ENCODE peak calls at places on chromosomes 4 and X, in ten cellular contexts. Q is mammary epithelial cell; A is left ventricle myocardium inferior; E is tibial artery; C is CD8-positive, alpha-beta T cell; U is PC-3; W is lung; B is heart left ventricle; J is fibroblast of lung; P is A549. I is an unnamed sample.

GRCh38 chr4:111989817-111990216 is 155.4 kb upstream of the FAM241A start:
- DNase-seq in Q (no peak), A (no peak), E (no peak), C (no peak), U (no peak), W (no peak), B (no peak), J (no peak), P (no peak), I (no peak)

GRCh38 chr4:163548481-163549243 is 54.2 kb downstream of the TMA16 start:
- DNase-seq in Q (peak; percentile 29), A (no peak), E (no peak), C (no peak), U (peak; percentile 65), W (no peak), B (no peak), J (peak; percentile 78), P (peak; percentile 32), I (no peak)

GRCh38 chr4:85243857-85244256 is 231.1 kb upstream of the ARHGAP24 start:
- DNase-seq in Q (peak; percentile 2), A (no peak), E (no peak), C (no peak), U (peak; percentile 3), W (no peak), B (no peak), J (no peak), P (no peak), I (no peak)

GRCh38 chrX:120291211-120291610 is 20.1 kb downstream of the TMEM255A start:
- DNase-seq in Q (no peak), A (no peak), E (no peak), C (no peak), U (no peak), W (no peak), B (no peak), J (no peak), P (no peak), I (no peak)

GRCh38 chrX:19954707-19955106 is 36.2 kb downstream of the BCLAF3 start:
- DNase-seq in Q (no peak), A (no peak), E (no peak), C (no peak), U (no peak), W (no peak), B (no peak), J (peak; percentile 18), P (no peak), I (no peak)

GRCh38 chr4:6692806-6693205 is 872 bp upstream of the S100P start:
- DNase-seq in Q (peak; percentile 21), A (no peak), E (no peak), C (no peak), U (peak; percentile 72), W (no peak), B (no peak), J (peak; percentile 54), P (no peak), I (no peak)

GRCh38 chr4:6322761-6323566 is 53.3 kb downstream of the WFS1 start:
- DNase-seq in Q (no peak), A (no peak), E (no peak), C (no peak), U (no peak), W (no peak), B (peak; percentile 55), J (no peak), P (no peak), I (no peak)

GRCh38 chr4:17174751-17175150 is 276.3 kb upstream of the LDB2 start:
- DNase-seq in Q (no peak), A (no peak), E (no peak), C (no peak), U (no peak), W (no peak), B (no peak), J (no peak), P (no peak), I (no peak)

GRCh38 chrX:46374371-46374770 is 170.8 kb downstream of the ZNF674 start:
- DNase-seq in Q (no peak), A (no peak), E (no peak), C (no peak), U (no peak), W (no peak), B (no peak), J (no peak), P (no peak), I (no peak)

GRCh38 chr4:161664740-161665139 is 499.1 kb downstream of the FSTL5 start:
- DNase-seq in Q (no peak), A (no peak), E (no peak), C (no peak), U (no peak), W (no peak), B (no peak), J (no peak), P (no peak), I (no peak)
- H3K4me3 ChIP-seq in Q (no peak overlapping the region), A (no peak overlapping the region), E (no peak overlapping the region), C (no peak overlapping the region), U (no peak overlapping the region), W (no peak overlapping the region), B (no peak overlapping the region), J (no peak overlapping the region), P (no peak overlapping the region), I (no peak overlapping the region)

GRCh38 chr4:37666625-37667071 is 19.5 kb downstream of the RELL1 start:
- DNase-seq in Q (peak; percentile 92), A (no peak), E (peak; percentile 78), C (no peak), U (peak; percentile 84), W (peak; percentile 56), B (no peak), J (peak; percentile 84), P (peak; percentile 55), I (peak; percentile 83)
- TF ChIP-seq CTCF in Q (peak; percentile 21), A (peak; percentile 28), E (no peak), C (no peak), U (peak; percentile 16), W (no peak), B (peak; percentile 15), J (no peak), P (no peak), I (no peak)

GRCh38 chr4:137627938-137628460 is 95.7 kb upstream of the PCDH18 start:
- DNase-seq in Q (no peak), A (no peak), E (no peak), C (no peak), U (peak; percentile 38), W (no peak), B (no peak), J (no peak), P (no peak), I (no peak)

GRCh38 chr4:137621056-137621455 is 88.8 kb upstream of the PCDH18 start:
- DNase-seq in Q (no peak), A (no peak), E (no peak), C (no peak), U (no peak), W (no peak), B (no peak), J (no peak), P (no peak), I (no peak)

DNA sequence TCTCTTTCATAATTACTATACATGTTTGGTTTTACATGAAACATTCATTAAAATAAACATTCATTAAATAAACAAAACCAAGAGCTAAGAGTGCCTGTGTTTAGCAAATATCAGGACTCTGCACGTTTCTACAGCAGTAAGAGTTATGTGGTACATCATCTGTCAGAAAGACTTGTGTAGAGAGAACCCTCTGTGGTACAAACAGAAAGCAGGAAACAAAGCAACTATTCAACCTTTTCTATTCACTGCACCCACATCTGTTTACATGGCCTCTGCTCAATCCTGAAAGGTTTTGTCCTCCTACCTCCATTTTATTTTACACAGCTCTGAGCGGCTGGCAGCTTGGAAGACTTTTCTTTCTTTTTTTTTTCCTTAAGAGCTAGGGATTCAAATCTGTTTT is 90.7 kb upstream of the PCDH18 start:
- DNase-seq in Q (no peak), A (no peak), E (no peak), C (no peak), U (no peak), W (no peak), B (no peak), J (peak; percentile 59), P (no peak), I (no peak)
- H3K4me1 ChIP-seq in Q (no peaks in the 10 kb centered on the region), A (peaks cover 7% of the 10 kb centered on the region), E (no peaks in the 10 kb centered on the region), C (no peaks in the 10 kb centered on the region), U (peaks cover 10% of the 10 kb centered on the region), W (no peaks in the 10 kb centered on the region), B (no peaks in the 10 kb centered on the region), J (no peaks in the 10 kb centered on the region), P (no peaks in the 10 kb centered on the region), I (no peaks in the 10 kb centered on the region)

GRCh38 chr4:144509088-144509854 is 136.7 kb upstream of the HHIP start:
- DNase-seq in Q (no peak), A (no peak), E (no peak), C (no peak), U (no peak), W (no peak), B (no peak), J (peak; percentile 17), P (no peak), I (no peak)

GRCh38 chr4:144504853-144505252 is 141.1 kb upstream of the HHIP start:
- DNase-seq in Q (no peak), A (no peak), E (no peak), C (no peak), U (no peak), W (no peak), B (no peak), J (no peak), P (no peak), I (no peak)

DNA sequence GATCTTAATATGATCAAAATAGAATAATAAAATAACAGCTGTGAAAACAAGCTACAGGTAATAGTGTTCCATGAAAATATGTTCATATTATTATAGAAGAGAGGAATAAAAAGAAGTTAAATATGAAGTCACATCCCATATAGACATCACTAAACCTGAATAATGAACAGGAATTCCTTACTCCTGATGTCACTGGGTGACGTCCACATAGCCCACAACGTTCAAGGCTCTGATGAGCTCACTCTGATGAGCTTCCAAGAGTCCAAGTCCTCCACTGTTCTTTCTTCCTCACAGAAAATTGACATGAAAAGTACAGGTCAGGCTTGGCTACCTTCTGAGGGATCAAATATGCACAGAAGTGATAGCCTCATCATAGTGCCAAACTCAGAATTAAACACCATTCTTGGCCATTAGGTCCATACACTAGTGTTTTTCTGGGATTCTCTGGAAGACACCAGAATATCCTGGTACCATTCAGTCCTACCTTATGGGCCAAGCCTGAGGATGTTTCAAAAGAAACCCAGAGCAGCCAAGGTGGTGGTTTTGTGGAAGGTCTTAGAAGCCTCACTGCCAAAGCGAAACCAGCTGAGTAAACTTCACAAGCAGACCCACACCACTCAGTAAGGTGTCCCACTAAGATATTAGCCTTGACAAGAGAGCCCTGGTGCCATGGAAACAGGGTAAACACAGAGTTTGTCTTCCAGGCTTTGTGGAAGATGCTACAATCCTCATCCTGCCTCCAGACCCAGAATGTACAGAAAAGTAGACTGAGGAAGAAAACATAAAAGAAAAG is 138.5 kb upstream of the HHIP start:
- DNase-seq in Q (no peak), A (no peak), E (no peak), C (no peak), U (no peak), W (no peak), B (no peak), J (peak; percentile 23), P (no peak), I (no peak)
- H3K4me3 ChIP-seq in Q (no peak overlapping the region), A (no peak overlapping the region), E (no peak overlapping the region), C (no peak overlapping the region), U (no peak overlapping the region), W (no peak overlapping the region), B (no peak overlapping the region), J (no peak overlapping the region), P (no peak overlapping the region), I (no peak overlapping the region)

I was measured in gastrocnemius medialis.